ENCODE peak calls at places on chromosomes 5 and 9, in five cellular contexts. D is fibroblast of lung, C is H1, I is neural progenitor cell, U is endodermal cell. T is an unnamed sample.

GRCh38 chr9:109264865-109265532 is 55.9 kb downstream of the EPB41L4B start:
- DNase-seq in D (no peak), C (no peak), I (no peak), U (peak; percentile 20), T (no peak)

GRCh38 chr5:176916337-176916736 is 17.2 kb upstream of the HK3 start:
- DNase-seq in D (no peak), C (no peak), I (no peak), U (no peak), T (no peak)

GRCh38 chr5:170184007-170184687 is 48.6 kb upstream of the C5orf58 start:
- DNase-seq in D (peak; percentile 52), C (peak; percentile 43), I (peak; percentile 87), U (peak; percentile 97), T (peak; percentile 47)

GRCh38 chr5:83312672-83313071 is 158.9 kb upstream of the VCAN start:
- DNase-seq in D (no peak), C (no peak), I (no peak), U (no peak), T (no peak)

GRCh38 chr9:97397220-97397619 is 14.7 kb upstream of the TDRD7 start:
- DNase-seq in D (no peak), C (no peak), I (no peak), U (peak; percentile 23), T (no peak)

GRCh38 chr9:133677126-133678010 is 41.2 kb downstream of the DBH start:
- DNase-seq in D (no peak), C (no peak), I (no peak), U (no peak), T (no peak)

GRCh38 chr5:172380992-172381643 is 73.2 kb downstream of the SH3PXD2B start:
- DNase-seq in D (peak; percentile 78), C (no peak), I (no peak), U (no peak), T (no peak)

GRCh38 chr5:156913719-156914370 is 49.2 kb downstream of the TIMD4 start:
- DNase-seq in D (no peak), C (peak; percentile 77), I (peak; percentile 49), U (peak; percentile 90), T (no peak)

GRCh38 chr5:1764606-1764960 is 35.1 kb downstream of the MRPL36 start:
- DNase-seq in D (no peak), C (no peak), I (no peak), U (peak; percentile 39), T (no peak)

GRCh38 chr9:109088221-109088620 is 31.5 kb downstream of the TMEM245 start:
- DNase-seq in D (no peak), C (no peak), I (no peak), U (no peak), T (no peak)

GRCh38 chr9:14653511-14653910 is 39.7 kb downstream of the ZDHHC21 start:
- DNase-seq in D (no peak), C (no peak), I (no peak), U (no peak), T (no peak)

GRCh38 chr9:1429328-1429727 is 379.2 kb downstream of the DMRT2 start:
- DNase-seq in D (no peak), C (no peak), I (no peak), U (peak; percentile 41), T (no peak)

GRCh38 chr9:93656426-93657222 is 80.2 kb downstream of the PHF2 start:
- DNase-seq in D (no peak), C (no peak), I (no peak), U (no peak), T (no peak)

GRCh38 chr5:175060264-175060663 is 335.9 kb downstream of the MSX2 start:
- DNase-seq in D (no peak), C (no peak), I (no peak), U (no peak), T (no peak)

GRCh38 chr5:91928751-91929521 is 545.8 kb upstream of the ARRDC3 start:
- DNase-seq in D (peak; percentile 52), C (no peak), I (peak; percentile 25), U (no peak), T (peak; percentile 10)

GRCh38 chr9:121284733-121285451 is 16.9 kb downstream of the GSN start:
- DNase-seq in D (no peak), C (no peak), I (no peak), U (no peak), T (no peak)

GRCh38 chr5:163755505-163755904 is 250.1 kb downstream of the MAT2B start:
- DNase-seq in D (no peak), C (no peak), I (no peak), U (no peak), T (no peak)

GRCh38 chr5:43386960-43387362 is 25.2 kb downstream of the CCL28 start:
- DNase-seq in D (no peak), C (no peak), I (no peak), U (no peak), T (no peak)

GRCh38 chr9:76700916-76701315 is 63.3 kb upstream of the PCA3 start:
- DNase-seq in D (no peak), C (no peak), I (peak; percentile 25), U (no peak), T (no peak)

GRCh38 chr5:133799556-133799955 is 168.9 kb downstream of the C5orf15 start:
- DNase-seq in D (no peak), C (no peak), I (no peak), U (no peak), T (no peak)

GRCh38 chr9:17477816-17478215 is 101.0 kb upstream of the SH3GL2 start:
- DNase-seq in D (no peak), C (no peak), I (no peak), U (no peak), T (no peak)

GRCh38 chr9:36864491-36865410 is 169.3 kb downstream of the PAX5 start:
- DNase-seq in D (no peak), C (no peak), I (peak; percentile 75), U (peak; percentile 81), T (no peak)

GRCh38 chr5:119315516-119315949 is 40.3 kb upstream of the TNFAIP8 start:
- DNase-seq in D (peak; percentile 26), C (no peak), I (no peak), U (peak; percentile 51), T (no peak)

GRCh38 chr5:89992201-89992600 is 417.4 kb downstream of the CETN3 start:
- DNase-seq in D (no peak), C (no peak), I (no peak), U (no peak), T (no peak)

GRCh38 chr5:161023591-161023990 is 171.6 kb upstream of the ATP10B start:
- DNase-seq in D (no peak), C (no peak), I (no peak), U (no peak), T (no peak)

GRCh38 chr5:17180957-17181723 is 36.3 kb upstream of the BASP1 start:
- DNase-seq in D (peak; percentile 93), C (no peak), I (no peak), U (no peak), T (no peak)
- H3K9ac ChIP-seq in D (no peak overlapping the region), C (no peak overlapping the region), I (no peak overlapping the region), U (no peak overlapping the region), T (no peak overlapping the region)

DNA sequence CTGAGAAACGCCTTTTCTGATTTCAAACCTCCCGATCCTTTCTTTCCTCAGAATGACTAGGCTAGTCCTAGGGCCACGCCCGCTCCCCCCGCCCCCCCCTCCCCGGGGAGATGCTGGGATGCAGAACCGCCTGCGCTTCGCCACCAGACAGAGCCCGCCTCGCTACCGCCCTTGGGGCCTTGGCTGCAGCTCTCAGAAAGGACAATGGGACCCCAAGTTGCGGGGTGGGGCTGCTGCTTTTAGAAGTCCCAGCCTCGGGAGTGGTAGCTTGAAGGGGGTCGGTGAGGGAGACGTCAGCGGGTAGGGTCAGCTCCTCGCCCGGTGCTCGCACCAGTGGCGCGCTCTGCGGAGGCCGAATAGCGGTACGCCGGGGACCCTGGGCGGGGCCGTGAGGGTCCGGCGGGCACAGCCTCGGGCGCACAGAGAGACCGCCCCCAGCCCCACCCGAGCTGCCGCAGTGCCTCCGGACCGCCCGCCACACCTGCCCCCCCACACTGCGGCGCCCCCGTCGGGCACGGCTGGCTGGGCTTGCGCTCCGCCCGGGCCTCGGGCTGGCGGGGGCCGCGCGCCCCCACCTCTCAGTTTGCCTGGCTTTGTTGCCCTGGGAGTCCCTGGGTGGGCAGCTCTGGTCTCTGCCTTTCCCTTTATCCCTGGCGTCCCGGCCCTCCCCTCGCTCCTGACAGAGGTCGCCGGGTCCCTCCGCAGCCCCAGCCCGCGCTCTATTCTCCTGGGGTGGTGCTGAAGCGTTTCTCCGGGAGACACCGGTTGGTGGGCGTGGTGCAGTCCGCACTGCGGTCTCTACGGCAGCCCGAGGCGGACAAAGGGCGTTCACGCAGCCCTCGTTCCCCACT is 1.1 kb downstream of the MAP1B start:
- DNase-seq in D (peak; percentile 79), C (no peak), I (peak; percentile 94), U (peak; percentile 92), T (no peak)
- H3K9ac ChIP-seq in D (peak overlapping the region; percentile 80), C (peak overlapping the region; percentile 73), I (peak overlapping the region; percentile 74), U (peak overlapping the region; percentile 83), T (no peak overlapping the region)

DNA sequence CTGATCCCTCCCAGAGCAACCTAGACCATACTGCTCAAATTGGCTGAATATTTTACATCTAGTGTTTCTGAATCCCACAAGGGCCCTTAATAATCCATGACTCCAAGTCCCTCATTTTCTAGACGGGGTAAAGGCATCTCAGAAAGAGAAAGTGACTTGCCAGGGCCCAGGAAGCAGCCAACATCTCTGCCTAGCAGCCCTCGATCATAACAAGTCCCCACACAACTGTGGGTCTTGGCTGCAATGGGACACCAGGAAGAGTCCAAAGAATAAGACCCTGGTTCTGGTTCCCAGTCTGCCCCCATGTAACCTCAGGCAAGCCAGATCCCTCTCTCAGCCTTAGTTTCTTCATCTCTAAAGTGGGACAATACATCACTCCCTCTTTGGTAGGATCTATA is 6.3 kb downstream of the ANXA6 start:
- DNase-seq in D (no peak), C (no peak), I (no peak), U (no peak), T (no peak)
- H3K9ac ChIP-seq in D (no peak overlapping the region), C (no peak overlapping the region), I (no peak overlapping the region), U (no peak overlapping the region), T (no peak overlapping the region)

DNA sequence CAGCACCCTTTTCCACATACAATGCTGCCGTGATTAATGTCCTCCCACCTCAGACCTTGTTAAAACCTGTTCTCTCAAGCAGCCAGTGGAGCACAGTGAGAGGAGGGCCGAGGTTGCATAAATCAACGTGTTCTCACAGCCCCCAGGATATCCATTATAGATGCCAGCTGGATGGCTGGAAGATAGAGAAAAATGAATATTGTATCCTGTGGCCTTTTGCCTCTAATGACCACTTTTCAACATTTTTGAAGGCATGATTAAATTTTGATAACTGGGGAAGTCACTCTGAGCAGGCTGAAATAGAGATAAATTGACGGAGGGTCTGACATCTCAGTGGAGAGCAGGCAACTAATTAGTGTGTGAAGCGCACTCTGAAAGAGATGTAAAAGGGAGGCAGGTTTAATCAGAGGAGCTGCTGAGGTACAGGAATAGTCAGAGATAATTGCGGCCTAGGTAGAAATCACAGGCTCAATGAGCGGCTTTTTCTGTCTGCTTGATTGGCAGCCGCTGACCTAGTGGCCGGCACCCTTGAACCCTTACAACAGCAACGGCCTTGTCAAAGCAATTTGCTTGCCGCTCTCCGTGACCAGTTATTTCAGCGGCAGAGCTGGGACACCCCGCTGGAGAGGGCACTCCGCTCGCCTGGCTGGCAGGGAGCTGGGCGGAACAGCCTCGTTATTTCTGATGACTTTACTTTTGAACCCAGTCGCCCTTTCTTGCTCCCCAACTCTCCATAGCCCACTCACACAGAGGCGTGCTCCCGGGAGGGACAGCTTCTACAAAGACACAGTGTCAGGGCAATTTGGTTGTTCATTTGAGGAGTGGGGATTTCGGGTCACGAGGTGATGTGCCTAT is 560.7 kb downstream of the PSAT1 start:
- DNase-seq in D (no peak), C (no peak), I (peak; percentile 27), U (peak; percentile 50), T (no peak)
- H3K9ac ChIP-seq in D (no peak overlapping the region), C (no peak overlapping the region), I (no peak overlapping the region), U (no peak overlapping the region), T (no peak overlapping the region)

T was measured in HCT116.